ENCODE peak calls at places on chromosomes 2 and 18, in seven cellular contexts. One of them, this sample, is unnamed.

GRCh38 chr2:15811367-15811766 is 129.0 kb upstream of the MYCN start:
- DNase-seq in A549: no peak
- DNase-seq in suprapubic skin: no peak
- DNase-seq in heart left ventricle: no peak
- DNase-seq in prostate gland: no peak
- DNase-seq in HCT116: no peak
- DNase-seq in tibial nerve: no peak
- DNase-seq in this sample: no peak

GRCh38 chr18:56128153-56128791 is 510.1 kb downstream of the TXNL1 start:
- DNase-seq in A549: no peak
- DNase-seq in suprapubic skin: no peak
- DNase-seq in heart left ventricle: no peak
- DNase-seq in prostate gland: no peak
- DNase-seq in HCT116: no peak
- DNase-seq in tibial nerve: no peak
- DNase-seq in this sample: no peak

GRCh38 chr2:54589038-54589339 is 132.9 kb downstream of the SPTBN1 start:
- DNase-seq in A549: no peak
- DNase-seq in suprapubic skin: no peak
- DNase-seq in heart left ventricle: no peak
- DNase-seq in prostate gland: no peak
- DNase-seq in HCT116: no peak
- DNase-seq in tibial nerve: no peak
- DNase-seq in this sample: no peak

GRCh38 chr2:146873646-146874259 is 971.1 kb upstream of the ACVR2A start:
- DNase-seq in A549: no peak
- DNase-seq in suprapubic skin: no peak
- DNase-seq in heart left ventricle: no peak
- DNase-seq in prostate gland: no peak
- DNase-seq in HCT116: peak
- DNase-seq in tibial nerve: no peak
- DNase-seq in this sample: no peak

GRCh38 chr2:161170917-161171594 is 10.8 kb downstream of the TANK start:
- DNase-seq in A549: no peak
- DNase-seq in suprapubic skin: no peak
- DNase-seq in heart left ventricle: no peak
- DNase-seq in prostate gland: no peak
- DNase-seq in HCT116: no peak
- DNase-seq in tibial nerve: no peak
- DNase-seq in this sample: no peak

GRCh38 chr2:127609031-127609751 is 36.8 kb upstream of the GPR17 start:
- DNase-seq in A549: no peak
- DNase-seq in suprapubic skin: no peak
- DNase-seq in heart left ventricle: no peak
- DNase-seq in prostate gland: no peak
- DNase-seq in HCT116: no peak
- DNase-seq in tibial nerve: no peak
- DNase-seq in this sample: no peak

GRCh38 chr18:60739212-60739611 is 366.6 kb upstream of the MC4R start:
- DNase-seq in A549: no peak
- DNase-seq in suprapubic skin: no peak
- DNase-seq in heart left ventricle: no peak
- DNase-seq in prostate gland: no peak
- DNase-seq in HCT116: no peak
- DNase-seq in tibial nerve: no peak
- DNase-seq in this sample: no peak

GRCh38 chr18:75785175-75785574 is 357.7 kb upstream of the SMIM21 start:
- DNase-seq in A549: no peak
- DNase-seq in suprapubic skin: no peak
- DNase-seq in heart left ventricle: no peak
- DNase-seq in prostate gland: no peak
- DNase-seq in HCT116: no peak
- DNase-seq in tibial nerve: no peak
- DNase-seq in this sample: no peak

GRCh38 chr2:45826476-45826875 is 175.0 kb downstream of the PRKCE start:
- DNase-seq in A549: no peak
- DNase-seq in suprapubic skin: no peak
- DNase-seq in heart left ventricle: no peak
- DNase-seq in prostate gland: no peak
- DNase-seq in HCT116: no peak
- DNase-seq in tibial nerve: no peak
- DNase-seq in this sample: no peak

GRCh38 chr18:27656167-27656778 is 471.2 kb upstream of the CHST9 start:
- DNase-seq in A549: no peak
- DNase-seq in suprapubic skin: no peak
- DNase-seq in heart left ventricle: no peak
- DNase-seq in prostate gland: no peak
- DNase-seq in HCT116: no peak
- DNase-seq in tibial nerve: no peak
- DNase-seq in this sample: no peak

GRCh38 chr2:56357655-56358295 is 174.0 kb downstream of the CCDC85A start:
- DNase-seq in A549: no peak
- DNase-seq in suprapubic skin: no peak
- DNase-seq in heart left ventricle: no peak
- DNase-seq in prostate gland: no peak
- DNase-seq in HCT116: no peak
- DNase-seq in tibial nerve: no peak
- DNase-seq in this sample: no peak

GRCh38 chr2:19911799-19912509 is 10.2 kb upstream of the TTC32 start:
- DNase-seq in A549: peak
- DNase-seq in suprapubic skin: no peak
- DNase-seq in heart left ventricle: no peak
- DNase-seq in prostate gland: no peak
- DNase-seq in HCT116: peak
- DNase-seq in tibial nerve: no peak
- DNase-seq in this sample: no peak

GRCh38 chr18:22639026-22639463 is 221.3 kb upstream of the CTAGE1 start:
- DNase-seq in A549: peak
- DNase-seq in suprapubic skin: no peak
- DNase-seq in heart left ventricle: no peak
- DNase-seq in prostate gland: no peak
- DNase-seq in HCT116: no peak
- DNase-seq in tibial nerve: no peak
- DNase-seq in this sample: no peak

GRCh38 chr2:209426432-209426831 is 2.6 kb downstream of the MAP2 start:
- DNase-seq in A549: no peak
- DNase-seq in suprapubic skin: no peak
- DNase-seq in heart left ventricle: no peak
- DNase-seq in prostate gland: no peak
- DNase-seq in HCT116: no peak
- DNase-seq in tibial nerve: no peak
- DNase-seq in this sample: no peak

GRCh38 chr2:238289574-238289973 is 1.2 kb upstream of the PER2 start:
- DNase-seq in A549: no peak
- DNase-seq in suprapubic skin: peak
- DNase-seq in heart left ventricle: no peak
- DNase-seq in prostate gland: no peak
- DNase-seq in HCT116: no peak
- DNase-seq in tibial nerve: no peak
- DNase-seq in this sample: no peak

GRCh38 chr2:176132397-176133086 is 3.0 kb downstream of the HOXD8 start:
- DNase-seq in A549: no peak
- DNase-seq in suprapubic skin: no peak
- DNase-seq in heart left ventricle: no peak
- DNase-seq in prostate gland: no peak
- DNase-seq in HCT116: no peak
- DNase-seq in tibial nerve: no peak
- DNase-seq in this sample: no peak

GRCh38 chr2:191846787-191847620 is at the start of gene CAVIN2:
- DNase-seq in A549: peak
- DNase-seq in suprapubic skin: peak
- DNase-seq in heart left ventricle: peak
- DNase-seq in prostate gland: peak
- DNase-seq in HCT116: no peak
- DNase-seq in tibial nerve: peak
- DNase-seq in this sample: peak

GRCh38 chr18:3511980-3512379 is 62.0 kb downstream of the TGIF1 start:
- DNase-seq in A549: no peak
- DNase-seq in suprapubic skin: no peak
- DNase-seq in heart left ventricle: no peak
- DNase-seq in prostate gland: no peak
- DNase-seq in HCT116: no peak
- DNase-seq in tibial nerve: no peak
- DNase-seq in this sample: no peak

GRCh38 chr18:6718255-6718654 is 11.3 kb upstream of the ARHGAP28 start:
- DNase-seq in A549: no peak
- DNase-seq in suprapubic skin: no peak
- DNase-seq in heart left ventricle: no peak
- DNase-seq in prostate gland: no peak
- DNase-seq in HCT116: no peak
- DNase-seq in tibial nerve: no peak
- DNase-seq in this sample: no peak

GRCh38 chr18:6719098-6719913 is 10.2 kb upstream of the ARHGAP28 start:
- DNase-seq in A549: no peak
- DNase-seq in suprapubic skin: no peak
- DNase-seq in heart left ventricle: no peak
- DNase-seq in prostate gland: no peak
- DNase-seq in HCT116: no peak
- DNase-seq in tibial nerve: no peak
- DNase-seq in this sample: no peak

GRCh38 chr18:6722680-6723079 is 6.8 kb upstream of the ARHGAP28 start:
- DNase-seq in A549: no peak
- DNase-seq in suprapubic skin: no peak
- DNase-seq in heart left ventricle: no peak
- DNase-seq in prostate gland: no peak
- DNase-seq in HCT116: no peak
- DNase-seq in tibial nerve: no peak
- DNase-seq in this sample: no peak

GRCh38 chr18:6724331-6724730 is 5.2 kb upstream of the ARHGAP28 start:
- DNase-seq in A549: no peak
- DNase-seq in suprapubic skin: no peak
- DNase-seq in heart left ventricle: no peak
- DNase-seq in prostate gland: no peak
- DNase-seq in HCT116: no peak
- DNase-seq in tibial nerve: no peak
- DNase-seq in this sample: no peak

GRCh38 chr18:6719914-6720692 is 9.4 kb upstream of the ARHGAP28 start:
- DNase-seq in A549: no peak
- DNase-seq in suprapubic skin: no peak
- DNase-seq in heart left ventricle: no peak
- DNase-seq in prostate gland: no peak
- DNase-seq in HCT116: no peak
- DNase-seq in tibial nerve: no peak
- DNase-seq in this sample: no peak
- H3K4me3 ChIP-seq in A549: no peak
- H3K4me3 ChIP-seq in suprapubic skin: no peak
- H3K4me3 ChIP-seq in heart left ventricle: no peak
- H3K4me3 ChIP-seq in prostate gland: no peak
- H3K4me3 ChIP-seq in HCT116: no peak
- H3K4me3 ChIP-seq in tibial nerve: no peak
- H3K4me3 ChIP-seq in this sample: no peak

GRCh38 chr18:44895176-44895798 is 214.6 kb downstream of the SETBP1 start:
- DNase-seq in A549: peak
- DNase-seq in suprapubic skin: no peak
- DNase-seq in heart left ventricle: peak
- DNase-seq in prostate gland: peak
- DNase-seq in HCT116: no peak
- DNase-seq in tibial nerve: peak
- DNase-seq in this sample: peak
- TF ChIP-seq CTCF in A549: peak
- TF ChIP-seq CTCF in suprapubic skin: no peak
- TF ChIP-seq CTCF in heart left ventricle: peak
- TF ChIP-seq CTCF in prostate gland: peak
- TF ChIP-seq CTCF in HCT116: no peak
- TF ChIP-seq CTCF in tibial nerve: peak
- TF ChIP-seq CTCF in this sample: peak

DNA sequence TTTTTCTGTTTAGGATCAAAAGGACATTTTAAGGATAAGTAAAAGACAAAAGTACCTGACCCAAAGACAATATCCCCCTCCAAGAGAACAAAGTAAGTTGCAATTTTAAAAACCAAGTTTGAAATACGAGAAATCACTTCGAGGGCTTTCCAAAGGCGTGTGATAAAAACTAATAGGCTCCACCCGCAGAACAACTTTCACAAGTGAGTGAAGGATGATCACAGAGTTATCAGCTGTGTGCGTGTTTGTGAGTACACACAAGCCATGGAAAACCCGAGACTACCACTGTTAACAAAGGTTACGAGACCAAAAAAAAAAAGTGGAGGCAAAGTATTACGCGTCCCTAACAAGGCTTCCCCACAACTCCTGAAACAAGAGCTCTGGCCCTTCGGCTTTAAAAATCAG is 776 bp downstream of the SMAD2 start:
- DNase-seq in A549: no peak
- DNase-seq in suprapubic skin: no peak
- DNase-seq in heart left ventricle: no peak
- DNase-seq in prostate gland: peak
- DNase-seq in HCT116: no peak
- DNase-seq in tibial nerve: peak
- DNase-seq in this sample: no peak
- TF ChIP-seq POLR2A in A549: no peak
- TF ChIP-seq POLR2A in suprapubic skin: no peak
- TF ChIP-seq POLR2A in heart left ventricle: no peak
- TF ChIP-seq POLR2A in prostate gland: no peak
- TF ChIP-seq POLR2A in HCT116: no peak
- TF ChIP-seq POLR2A in tibial nerve: no peak
- TF ChIP-seq POLR2A in this sample: no peak

GRCh38 chr2:72901426-72901825 is 14.2 kb downstream of the SPR start:
- DNase-seq in A549: no peak
- DNase-seq in suprapubic skin: no peak
- DNase-seq in heart left ventricle: no peak
- DNase-seq in prostate gland: no peak
- DNase-seq in HCT116: no peak
- DNase-seq in tibial nerve: no peak
- DNase-seq in this sample: no peak
- H3K4me3 ChIP-seq in A549: no peak
- H3K4me3 ChIP-seq in suprapubic skin: no peak
- H3K4me3 ChIP-seq in heart left ventricle: no peak
- H3K4me3 ChIP-seq in prostate gland: no peak
- H3K4me3 ChIP-seq in HCT116: no peak
- H3K4me3 ChIP-seq in tibial nerve: no peak
- H3K4me3 ChIP-seq in this sample: no peak